ENCODE peak calls at places on chromosome 5, in nine cellular contexts. S, M, I, Q, B, N, Z, W and E are unnamed samples.

GRCh38 chr5:53482717-53483638 is 2.5 kb downstream of the FST start:
- DNase-seq in W (peak; percentile 28), B (peak; percentile 79), S (no peak), Q (no peak), Z (peak; percentile 36), I (no peak), M (no peak), N (peak; percentile 54), E (peak; percentile 65)

GRCh38 chr5:5140051-5141010 is at the start of gene ADAMTS16:
- DNase-seq in I (no peak), M (no peak), S (no peak), B (no peak), Z (no peak), Q (no peak), W (no peak), N (peak; percentile 52), E (no peak)

GRCh38 chr5:140041492-140042421 is 1.3 kb downstream of the NRG2 start:
- DNase-seq in N (peak; percentile 94), M (no peak), W (peak; percentile 42), Q (no peak), I (no peak), Z (peak; percentile 72), B (peak; percentile 82), S (peak; percentile 78), E (peak; percentile 82)

GRCh38 chr5:87147441-87147840 is 120.2 kb upstream of the RASA1 start:
- DNase-seq in B (no peak), N (no peak), S (no peak), Q (no peak), W (peak; percentile 24), M (no peak), Z (no peak), I (no peak), E (no peak)

GRCh38 chr5:57094753-57095683 is 78.8 kb upstream of the GPBP1 start:
- DNase-seq in M (no peak), B (no peak), I (no peak), W (no peak), Z (no peak), N (no peak), Q (no peak), S (no peak), E (no peak)

GRCh38 chr5:1031306-1031959 is 22.8 kb downstream of the NKD2 start:
- DNase-seq in M (no peak), W (no peak), I (no peak), B (no peak), N (no peak), Q (no peak), Z (peak; percentile 15), S (no peak), E (no peak)

GRCh38 chr5:141870871-141871270 is 7.3 kb downstream of the PCDH1 start:
- DNase-seq in W (no peak), Q (no peak), S (peak; percentile 63), B (peak; percentile 23), I (no peak), Z (no peak), N (no peak), M (no peak), E (no peak)

GRCh38 chr5:167578977-167579700 is 712.3 kb upstream of the WWC1 start:
- DNase-seq in Q (no peak), I (no peak), Z (no peak), N (no peak), S (no peak), M (no peak), B (no peak), W (no peak), E (no peak)

GRCh38 chr5:119411291-119411934 is 40.9 kb upstream of the HSD17B4 start:
- DNase-seq in N (no peak), S (no peak), B (no peak), M (no peak), Z (no peak), W (no peak), Q (no peak), I (no peak), E (no peak)